ENCODE peak calls at places on chromosome 11, in six cellular contexts. V is mesendoderm; X is activated CD8-positive, alpha-beta T cell treated with anti-CD3 and anti-CD28 coated beads for 36 hours; S is astrocyte of the spinal cord; N is RCC 7860; F is brain microvascular endothelial cell. T is an unnamed sample.

GRCh38 chr11:65492637-65493366 is 6.0 kb upstream of the MALAT1 start:
- DNase-seq in F (peak; percentile 81), V (peak; percentile 65), S (peak; percentile 93), X (peak; percentile 52), N (peak; percentile 77), T (no peak)

GRCh38 chr11:123357990-123358827 is 71.9 kb upstream of the GRAMD1B start:
- DNase-seq in S (peak; percentile 16), F (no peak), N (no peak), X (peak; percentile 68), V (peak; percentile 57), T (no peak)

GRCh38 chr11:33633251-33634003 is 67.2 kb downstream of the C11orf91 start:
- DNase-seq in S (peak; percentile 86), F (peak; percentile 62), V (peak; percentile 71), N (peak; percentile 91), X (no peak), T (no peak)

GRCh38 chr11:114340311-114341131 is 44.3 kb downstream of the NNMT start:
- DNase-seq in V (peak; percentile 88), S (peak; percentile 79), N (peak; percentile 58), X (peak; percentile 50), F (peak; percentile 47), T (peak; percentile 57)

GRCh38 chr11:95138448-95138847 is 48.8 kb downstream of the ENDOD1 start:
- DNase-seq in S (no peak), N (no peak), V (no peak), X (no peak), F (no peak), T (no peak)

GRCh38 chr11:65593518-65594414 is 1.8 kb downstream of the KCNK7 start:
- DNase-seq in F (no peak), X (peak; percentile 73), V (peak; percentile 48), S (no peak), N (no peak), T (no peak)

GRCh38 chr11:72864692-72865655 is 50.8 kb downstream of the ATG16L2 start:
- DNase-seq in V (no peak), F (peak; percentile 38), N (no peak), X (no peak), S (peak; percentile 54), T (no peak)

GRCh38 chr11:81036168-81036870 is 1595.5 kb upstream of the TENM4 start:
- DNase-seq in N (no peak), V (peak; percentile 41), F (peak; percentile 32), X (no peak), S (no peak), T (no peak)

GRCh38 chr11:30772908-30773307 is 186.8 kb upstream of the MPPED2 start:
- DNase-seq in F (no peak), X (no peak), V (no peak), S (no peak), N (no peak), T (no peak)

GRCh38 chr11:40514124-40514523 is 945.3 kb downstream of the LRRC4C start:
- DNase-seq in N (no peak), S (no peak), V (no peak), X (no peak), F (no peak), T (no peak)

GRCh38 chr11:102118937-102119336 is 8.7 kb downstream of the YAP1 start:
- DNase-seq in X (no peak), F (no peak), N (no peak), V (peak; percentile 54), S (no peak), T (no peak)

GRCh38 chr11:58963551-58964075 is 24.3 kb downstream of the GLYATL1 start:
- DNase-seq in S (peak; percentile 69), X (no peak), N (no peak), F (peak; percentile 22), V (peak; percentile 99), T (no peak)

GRCh38 chr11:96014234-96014633 is 90.3 kb upstream of the MTMR2 start:
- DNase-seq in S (peak; percentile 65), X (peak; percentile 66), V (peak; percentile 45), N (peak; percentile 88), F (peak; percentile 81), T (no peak)

GRCh38 chr11:36222755-36223635 is 66.2 kb downstream of the COMMD9 start:
- DNase-seq in F (no peak), N (no peak), S (peak; percentile 30), X (no peak), V (no peak), T (peak; percentile 85)

GRCh38 chr11:119676461-119677020 is 52.5 kb downstream of the NECTIN1 start:
- DNase-seq in F (peak; percentile 40), V (no peak), X (no peak), S (peak; percentile 53), N (no peak), T (no peak)

GRCh38 chr11:73265278-73265810 is 6.8 kb upstream of the P2RY6 start:
- DNase-seq in N (no peak), S (no peak), X (no peak), V (no peak), F (no peak), T (no peak)

GRCh38 chr11:75946531-75947530 is 131.8 kb downstream of the UVRAG start:
- DNase-seq in F (peak; percentile 59), X (no peak), V (peak; percentile 11), S (peak; percentile 89), N (no peak), T (no peak)

GRCh38 chr11:64466115-64466718 is 107.3 kb downstream of the RPS6KA4 start:
- DNase-seq in F (no peak), N (no peak), V (no peak), X (no peak), S (no peak), T (no peak)

GRCh38 chr11:47152126-47152952 is 24.3 kb downstream of the ARFGAP2 start:
- DNase-seq in X (no peak), N (no peak), S (no peak), V (no peak), F (no peak), T (no peak)

GRCh38 chr11:63769044-63769718 is 606 bp upstream of the ZFTA start:
- DNase-seq in V (no peak), X (peak; percentile 72), N (no peak), F (no peak), S (peak; percentile 36), T (peak; percentile 18)

GRCh38 chr11:101043940-101044339 is 85.7 kb downstream of the PGR start:
- DNase-seq in S (no peak), X (no peak), F (no peak), V (no peak), N (no peak), T (no peak)